ENCODE peak calls at places on chromosomes 7 and 10, in five cellular contexts. One of them, this sample, is unnamed.

GRCh38 chr7:95546647-95547046 is 49.7 kb downstream of the PDK4 start:
- DNase-seq in BE2C: no peak
- DNase-seq in upper lobe of right lung: no peak
- DNase-seq in thoracic aorta: no peak
- DNase-seq in GM12892: no peak
- DNase-seq in this sample: no peak

GRCh38 chr7:91518058-91518457 is 253.8 kb downstream of the FZD1 start:
- DNase-seq in BE2C: no peak
- DNase-seq in GM12892: no peak
- DNase-seq in upper lobe of right lung: no peak
- DNase-seq in thoracic aorta: no peak
- DNase-seq in this sample: no peak

GRCh38 chr7:992742-993607 is 10.0 kb downstream of the CYP2W1 start:
- DNase-seq in upper lobe of right lung: peak; percentile 99
- DNase-seq in GM12892: peak; percentile 92
- DNase-seq in thoracic aorta: peak; percentile 85
- DNase-seq in BE2C: peak; percentile 99
- DNase-seq in this sample: peak; percentile 91

GRCh38 chr7:111752022-111752582 is 189.8 kb upstream of the IMMP2L start:
- DNase-seq in GM12892: peak; percentile 27
- DNase-seq in thoracic aorta: no peak
- DNase-seq in BE2C: peak; percentile 77
- DNase-seq in upper lobe of right lung: peak; percentile 73
- DNase-seq in this sample: peak; percentile 12

GRCh38 chr10:60352105-60352504 is 37.6 kb downstream of the ANK3 start:
- DNase-seq in upper lobe of right lung: no peak
- DNase-seq in GM12892: no peak
- DNase-seq in thoracic aorta: no peak
- DNase-seq in BE2C: no peak
- DNase-seq in this sample: no peak

GRCh38 chr10:34121974-34122282 is 693.2 kb downstream of the PARD3 start:
- DNase-seq in thoracic aorta: no peak
- DNase-seq in BE2C: no peak
- DNase-seq in GM12892: no peak
- DNase-seq in upper lobe of right lung: no peak
- DNase-seq in this sample: no peak

GRCh38 chr7:7183061-7183832 is 903 bp downstream of the C1GALT1 start:
- DNase-seq in BE2C: peak; percentile 35
- DNase-seq in GM12892: peak; percentile 27
- DNase-seq in thoracic aorta: no peak
- DNase-seq in upper lobe of right lung: peak; percentile 87
- DNase-seq in this sample: peak; percentile 31

GRCh38 chr7:43729924-43730248 is 563 bp upstream of the COA1 start:
- DNase-seq in BE2C: no peak
- DNase-seq in upper lobe of right lung: no peak
- DNase-seq in thoracic aorta: no peak
- DNase-seq in GM12892: no peak
- DNase-seq in this sample: no peak

GRCh38 chr10:23370106-23370505 is 25.5 kb upstream of the C10orf67 start:
- DNase-seq in upper lobe of right lung: no peak
- DNase-seq in BE2C: no peak
- DNase-seq in thoracic aorta: no peak
- DNase-seq in GM12892: no peak
- DNase-seq in this sample: no peak

GRCh38 chr10:6062101-6062771 is at the start of gene IL2RA:
- DNase-seq in BE2C: no peak
- DNase-seq in GM12892: no peak
- DNase-seq in upper lobe of right lung: no peak
- DNase-seq in thoracic aorta: no peak
- DNase-seq in this sample: peak; percentile 72

GRCh38 chr10:71087622-71088021 is 124.7 kb upstream of the UNC5B start:
- DNase-seq in GM12892: no peak
- DNase-seq in BE2C: no peak
- DNase-seq in thoracic aorta: no peak
- DNase-seq in upper lobe of right lung: peak; percentile 38
- DNase-seq in this sample: no peak

GRCh38 chr7:158587425-158588084 is at the start of gene PTPRN2:
- DNase-seq in BE2C: peak; percentile 86
- DNase-seq in thoracic aorta: no peak
- DNase-seq in upper lobe of right lung: peak; percentile 83
- DNase-seq in GM12892: peak; percentile 48
- DNase-seq in this sample: peak; percentile 42

GRCh38 chr7:33873981-33874750 is 31.2 kb upstream of the BMPER start:
- DNase-seq in thoracic aorta: no peak
- DNase-seq in GM12892: no peak
- DNase-seq in upper lobe of right lung: no peak
- DNase-seq in BE2C: no peak
- DNase-seq in this sample: no peak

GRCh38 chr10:46541017-46541661 is 15.3 kb downstream of the GPRIN2 start:
- DNase-seq in GM12892: no peak
- DNase-seq in upper lobe of right lung: peak; percentile 86
- DNase-seq in BE2C: peak; percentile 81
- DNase-seq in thoracic aorta: no peak
- DNase-seq in this sample: no peak

GRCh38 chr7:111820117-111820516 is 257.8 kb upstream of the IMMP2L start:
- DNase-seq in thoracic aorta: no peak
- DNase-seq in upper lobe of right lung: no peak
- DNase-seq in GM12892: no peak
- DNase-seq in BE2C: no peak
- DNase-seq in this sample: no peak

This sample was measured in activated T-helper 9 cell treated with anti-CD3 and anti-CD28 coated beads, Interleukin-2, amount 50 U/mL, for 16 hours.